ENCODE peak calls at places on chromosome 22, in four cellular contexts. E is neuronal stem cell, Q is IMR-90, I is mesendoderm. W is an unnamed sample.
A peak's percentile ranks its signal among the peaks of the same experiment; 100 is the strongest.

GRCh38 chr22:50561401-50562074 is 1.2 kb downstream of the SYCE3 start:
- DNase-seq in E (no peak), Q (no peak), I (peak; percentile 25), W (no peak)

GRCh38 chr22:50568626-50569025 is 5.9 kb upstream of the SYCE3 start:
- DNase-seq in E (no peak), Q (no peak), I (no peak), W (no peak)

GRCh38 chr22:49632199-49633009 is 195.3 kb downstream of the BRD1 start:
- DNase-seq in E (peak; percentile 74), Q (peak; percentile 28), I (peak; percentile 84), W (peak; percentile 38)

GRCh38 chr22:47143249-47143938 is 380.9 kb downstream of the TBC1D22A start:
- DNase-seq in E (no peak), Q (no peak), I (no peak), W (no peak)

GRCh38 chr22:38970548-38970947 is 11.6 kb upstream of the APOBEC3B start:
- DNase-seq in E (no peak), Q (no peak), I (no peak), W (no peak)

GRCh38 chr22:26618487-26618886 is 660 bp upstream of the CRYBB1 start:
- DNase-seq in E (no peak), Q (no peak), I (no peak), W (no peak)

GRCh38 chr22:44444341-44445306 is 53.4 kb downstream of the RTL6 start:
- DNase-seq in E (no peak), Q (no peak), I (peak; percentile 69), W (no peak)

GRCh38 chr22:49946612-49947295 is 13.8 kb upstream of the PIM3 start:
- DNase-seq in E (no peak), Q (no peak), I (no peak), W (no peak)

GRCh38 chr22:40951795-40952602 is 821 bp downstream of the RBX1 start:
- DNase-seq in E (no peak), Q (peak; percentile 15), I (no peak), W (no peak)

GRCh38 chr22:46233231-46233630 is 16.9 kb downstream of the CDPF1 start:
- DNase-seq in E (no peak), Q (peak; percentile 29), I (no peak), W (no peak)

GRCh38 chr22:46480396-46480795 is 57.0 kb downstream of the CELSR1 start:
- DNase-seq in E (no peak), Q (no peak), I (no peak), W (no peak)

GRCh38 chr22:42180349-42180842 is 49.8 kb upstream of the CYP2D6 start:
- DNase-seq in E (no peak), Q (peak; percentile 34), I (no peak), W (no peak)

GRCh38 chr22:42906605-42907338 is 49.7 kb upstream of the ARFGAP3 start:
- DNase-seq in E (no peak), Q (peak; percentile 16), I (no peak), W (no peak)

GRCh38 chr22:48742556-48743343 is 1084.9 kb downstream of the BRD1 start:
- DNase-seq in E (no peak), Q (no peak), I (no peak), W (no peak)

GRCh38 chr22:23673826-23674690 is 16.8 kb upstream of the RGL4 start:
- DNase-seq in E (no peak), Q (no peak), I (peak; percentile 8), W (no peak)

GRCh38 chr22:16912281-16912680 is 87.1 kb upstream of the XKR3 start:
- DNase-seq in E (no peak), Q (no peak), I (no peak), W (no peak)

GRCh38 chr22:16915711-16916110 is 90.5 kb upstream of the XKR3 start:
- DNase-seq in E (no peak), Q (no peak), I (no peak), W (no peak)

GRCh38 chr22:16917144-16918003 is 90.6 kb downstream of the GAB4 start:
- DNase-seq in E (peak; percentile 49), Q (peak; percentile 15), I (peak; percentile 80), W (no peak)

GRCh38 chr22:16914006-16914405 is 88.8 kb upstream of the XKR3 start:
- DNase-seq in E (no peak), Q (no peak), I (no peak), W (no peak)
- H3K4me3 ChIP-seq in E (no peak overlapping the region), Q (no peak overlapping the region), I (no peak overlapping the region), W (no peak overlapping the region)

DNA sequence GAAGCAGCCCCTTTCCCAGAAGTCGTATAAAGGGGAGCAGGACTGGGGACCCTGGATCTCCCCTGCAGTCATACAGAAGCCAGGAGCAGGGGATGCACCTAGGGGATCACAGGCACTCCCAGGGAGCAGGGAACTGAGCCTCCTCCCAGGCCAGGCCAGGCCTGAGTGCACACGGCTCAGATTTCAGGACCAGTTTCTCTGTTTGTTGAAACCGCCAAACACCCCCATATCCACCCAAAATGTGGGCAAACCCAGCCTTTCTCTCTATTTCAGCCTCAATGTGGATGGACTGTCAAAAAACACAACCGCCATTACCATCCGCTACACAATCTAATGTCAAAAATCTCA is 17.5 kb downstream of the MN1 start:
- DNase-seq in E (no peak), Q (no peak), I (no peak), W (no peak)
- H3K18ac ChIP-seq in E (peak overlapping the region; percentile 1), Q (no peak overlapping the region), I (peak overlapping the region; percentile 4), W (no peak overlapping the region)

GRCh38 chr22:21569459-21570161 is 2.1 kb downstream of the UBE2L3 start:
- DNase-seq in E (no peak), Q (no peak), I (no peak), W (no peak)
- H3K4me3 ChIP-seq in E (peak overlapping the region; percentile 98), Q (no peak overlapping the region), I (peak overlapping the region; percentile 19), W (peak overlapping the region; percentile 96)

GRCh38 chr22:37177755-37178154 is 10.3 kb downstream of the C1QTNF6 start:
- DNase-seq in E (no peak), Q (no peak), I (no peak), W (no peak)
- H3K18ac ChIP-seq in E (no peak overlapping the region), Q (no peak overlapping the region), I (no peak overlapping the region), W (no peak overlapping the region)

GRCh38 chr22:33073989-33074391 is 15.8 kb upstream of the SYN3 start:
- DNase-seq in E (no peak), Q (no peak), I (no peak), W (no peak)
- H3K4me3 ChIP-seq in E (no peak overlapping the region), Q (no peak overlapping the region), I (no peak overlapping the region), W (no peak overlapping the region)

GRCh38 chr22:31588970-31589675 is 72.9 kb downstream of the PISD start:
- DNase-seq in E (no peak), Q (no peak), I (no peak), W (no peak)

GRCh38 chr22:31584804-31585160 is 77.2 kb downstream of the PISD start:
- DNase-seq in E (no peak), Q (no peak), I (no peak), W (no peak)

GRCh38 chr22:31586137-31586920 is 75.7 kb downstream of the PISD start:
- DNase-seq in E (no peak), Q (peak; percentile 87), I (no peak), W (peak; percentile 94)

GRCh38 chr22:31583861-31584485 is 78.0 kb downstream of the PISD start:
- DNase-seq in E (no peak), Q (peak; percentile 62), I (no peak), W (peak; percentile 57)

DNA sequence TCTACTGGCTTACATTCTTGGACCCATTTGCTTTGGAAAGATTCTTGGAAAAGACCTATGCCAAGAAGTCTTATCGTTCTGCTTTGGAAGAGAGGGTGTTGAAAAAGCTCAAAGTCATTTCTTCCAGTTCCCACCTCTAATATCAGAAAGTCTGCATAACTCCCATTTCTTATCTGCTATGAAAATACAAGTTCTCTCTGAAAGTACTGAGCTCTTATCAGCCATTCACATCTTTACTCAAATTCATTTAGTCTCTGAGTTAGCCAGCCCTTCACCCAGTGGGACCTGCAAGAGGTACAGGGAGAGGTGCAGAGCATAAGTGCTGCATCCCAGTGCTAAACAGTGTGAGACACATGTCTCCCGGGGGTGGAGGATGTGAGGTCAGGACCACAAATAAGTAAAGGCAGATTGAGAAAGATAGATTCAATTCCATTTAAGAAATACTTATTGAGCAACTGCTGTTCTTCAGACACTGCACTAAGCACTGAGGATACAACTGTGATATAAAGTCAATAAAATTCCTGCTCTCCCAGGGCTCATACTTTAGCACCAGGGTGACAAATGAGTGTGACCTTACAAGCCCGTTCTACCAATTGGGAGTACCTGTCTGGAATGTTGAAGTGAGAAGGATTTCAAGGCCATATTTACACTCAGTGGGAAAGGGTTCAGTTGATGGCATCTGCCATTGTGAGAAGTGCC is 76.7 kb downstream of the PISD start:
- DNase-seq in E (no peak), Q (peak; percentile 60), I (peak; percentile 49), W (peak; percentile 69)
- H3K18ac ChIP-seq in E (no peak overlapping the region), Q (peak overlapping the region; percentile 97), I (no peak overlapping the region), W (peak overlapping the region; percentile 47)

GRCh38 chr22:24683671-24684070 is 80.7 kb downstream of the GGT1 start:
- DNase-seq in E (no peak), Q (peak; percentile 90), I (no peak), W (peak; percentile 79)

GRCh38 chr22:24681236-24681635 is 78.2 kb downstream of the GGT1 start:
- DNase-seq in E (no peak), Q (peak; percentile 93), I (no peak), W (no peak)

GRCh38 chr22:24686280-24686679 is 83.3 kb downstream of the GGT1 start:
- DNase-seq in E (no peak), Q (no peak), I (no peak), W (no peak)

GRCh38 chr22:24688294-24688693 is 85.3 kb downstream of the GGT1 start:
- DNase-seq in E (no peak), Q (no peak), I (no peak), W (no peak)

DNA sequence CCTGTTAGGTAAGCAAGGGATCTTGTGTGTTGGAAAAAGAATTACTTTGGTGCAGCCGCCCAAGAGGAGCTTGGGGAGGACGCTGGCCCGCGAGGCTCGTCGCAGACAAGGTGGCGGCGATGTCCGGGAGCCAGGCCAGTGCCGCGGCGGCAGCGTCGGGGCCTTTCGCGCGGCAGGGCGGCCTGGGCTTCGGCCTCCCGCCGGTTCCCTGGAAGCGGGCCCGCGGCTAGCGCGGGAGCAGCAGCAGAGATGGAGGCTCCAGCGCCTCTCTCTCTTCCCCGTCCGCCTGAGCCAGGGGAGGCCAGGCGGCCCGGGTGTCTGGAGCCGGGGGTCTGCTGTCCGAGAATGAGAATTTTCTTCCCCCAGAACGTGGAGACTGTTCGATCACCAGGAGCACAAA is 82.8 kb downstream of the GGT1 start:
- DNase-seq in E (peak; percentile 14), Q (no peak), I (no peak), W (no peak)
- H3K4me3 ChIP-seq in E (no peak overlapping the region), Q (peak overlapping the region; percentile 34), I (no peak overlapping the region), W (peak overlapping the region; percentile 55)

GRCh38 chr22:20305894-20306645 is 13.8 kb downstream of the DGCR6L start:
- DNase-seq in E (no peak), Q (no peak), I (no peak), W (no peak)
- H3K18ac ChIP-seq in E (no peak overlapping the region), Q (no peak overlapping the region), I (no peak overlapping the region), W (no peak overlapping the region)

GRCh38 chr22:37545703-37546435 is 14.4 kb upstream of the CDC42EP1 start:
- DNase-seq in E (peak; percentile 77), Q (peak; percentile 90), I (peak; percentile 97), W (peak; percentile 100)

GRCh38 chr22:37542959-37543358 is 17.3 kb upstream of the CDC42EP1 start:
- DNase-seq in E (no peak), Q (no peak), I (no peak), W (no peak)

GRCh38 chr22:37547249-37547741 is 13.0 kb upstream of the CDC42EP1 start:
- DNase-seq in E (no peak), Q (no peak), I (no peak), W (peak; percentile 57)

GRCh38 chr22:37546436-37547248 is 13.6 kb upstream of the CDC42EP1 start:
- DNase-seq in E (no peak), Q (peak; percentile 68), I (peak; percentile 92), W (peak; percentile 99)

GRCh38 chr22:37544955-37545702 is 15.2 kb upstream of the CDC42EP1 start:
- DNase-seq in E (no peak), Q (peak; percentile 58), I (peak; percentile 96), W (peak; percentile 84)
- H3K4me3 ChIP-seq in E (peak overlapping the region; percentile 43), Q (no peak overlapping the region), I (no peak overlapping the region), W (no peak overlapping the region)

W was measured in mesenchymal stem cell.